ENCODE peak calls at places on chromosomes 7 and 10, in four cellular contexts. One of them, this sample, is unnamed.

GRCh38 chr10:3699896-3700295 is 85.1 kb downstream of the KLF6 start:
- DNase-seq in stomach: no peak
- DNase-seq in A549: no peak
- DNase-seq in sigmoid colon: no peak
- DNase-seq in this sample: no peak

GRCh38 chr10:97427571-97428179 is 1.7 kb downstream of the PGAM1 start:
- DNase-seq in stomach: peak; percentile 67
- DNase-seq in A549: no peak
- DNase-seq in sigmoid colon: no peak
- DNase-seq in this sample: no peak

GRCh38 chr7:141076377-141076776 is 2.5 kb downstream of the TMEM178B start:
- DNase-seq in stomach: no peak
- DNase-seq in A549: no peak
- DNase-seq in sigmoid colon: no peak
- DNase-seq in this sample: no peak

GRCh38 chr7:3436746-3437145 is 135.7 kb downstream of the SDK1 start:
- DNase-seq in stomach: no peak
- DNase-seq in A549: peak; percentile 29
- DNase-seq in sigmoid colon: no peak
- DNase-seq in this sample: no peak

GRCh38 chr10:17025444-17026295 is 103.9 kb downstream of the CUBN start:
- DNase-seq in stomach: no peak
- DNase-seq in A549: no peak
- DNase-seq in sigmoid colon: peak; percentile 72
- DNase-seq in this sample: no peak

GRCh38 chr7:33516634-33517033 is 387.3 kb downstream of the BBS9 start:
- DNase-seq in stomach: no peak
- DNase-seq in A549: no peak
- DNase-seq in sigmoid colon: no peak
- DNase-seq in this sample: no peak

GRCh38 chr10:6543431-6544005 is 36.6 kb downstream of the PRKCQ start:
- DNase-seq in stomach: no peak
- DNase-seq in A549: no peak
- DNase-seq in sigmoid colon: no peak
- DNase-seq in this sample: no peak

GRCh38 chr7:88586219-88586618 is 173.3 kb upstream of the ZNF804B start:
- DNase-seq in stomach: no peak
- DNase-seq in A549: no peak
- DNase-seq in sigmoid colon: no peak
- DNase-seq in this sample: no peak

GRCh38 chr7:64045301-64046040 is at the start of gene ZNF727:
- DNase-seq in stomach: no peak
- DNase-seq in A549: no peak
- DNase-seq in sigmoid colon: peak; percentile 71
- DNase-seq in this sample: peak; percentile 76

GRCh38 chr10:62852961-62853702 is 37.0 kb upstream of the EGR2 start:
- DNase-seq in stomach: no peak
- DNase-seq in A549: no peak
- DNase-seq in sigmoid colon: no peak
- DNase-seq in this sample: no peak

GRCh38 chr7:120402368-120402767 is 129.4 kb downstream of the KCND2 start:
- DNase-seq in stomach: no peak
- DNase-seq in A549: no peak
- DNase-seq in sigmoid colon: no peak
- DNase-seq in this sample: no peak

GRCh38 chr7:137135654-137136350 is 207.7 kb downstream of the PTN start:
- DNase-seq in stomach: no peak
- DNase-seq in A549: no peak
- DNase-seq in sigmoid colon: no peak
- DNase-seq in this sample: no peak

GRCh38 chr7:151936207-151936606 is 20.0 kb upstream of the GALNTL5 start:
- DNase-seq in stomach: no peak
- DNase-seq in A549: no peak
- DNase-seq in sigmoid colon: no peak
- DNase-seq in this sample: no peak

GRCh38 chr7:68783671-68784070 is 814.6 kb upstream of the AUTS2 start:
- DNase-seq in stomach: no peak
- DNase-seq in A549: peak; percentile 20
- DNase-seq in sigmoid colon: no peak
- DNase-seq in this sample: no peak

GRCh38 chr10:11570751-11571150 is 40.7 kb downstream of the USP6NL start:
- DNase-seq in stomach: no peak
- DNase-seq in A549: no peak
- DNase-seq in sigmoid colon: no peak
- DNase-seq in this sample: no peak

GRCh38 chr10:124701881-124702656 is 42.1 kb downstream of the FAM53B start:
- DNase-seq in stomach: no peak
- DNase-seq in A549: no peak
- DNase-seq in sigmoid colon: no peak
- DNase-seq in this sample: no peak

GRCh38 chr10:124701435-124701834 is 42.7 kb downstream of the FAM53B start:
- DNase-seq in stomach: peak; percentile 88
- DNase-seq in A549: no peak
- DNase-seq in sigmoid colon: peak; percentile 95
- DNase-seq in this sample: peak; percentile 84

GRCh38 chr10:124700293-124701037 is 43.7 kb downstream of the FAM53B start:
- DNase-seq in stomach: no peak
- DNase-seq in A549: no peak
- DNase-seq in sigmoid colon: no peak
- DNase-seq in this sample: no peak

GRCh38 chr10:124699471-124700292 is 44.5 kb downstream of the FAM53B start:
- DNase-seq in stomach: peak; percentile 73
- DNase-seq in A549: no peak
- DNase-seq in sigmoid colon: no peak
- DNase-seq in this sample: no peak

GRCh38 chr10:124701038-124701365 is 43.2 kb downstream of the FAM53B start:
- DNase-seq in stomach: no peak
- DNase-seq in A549: no peak
- DNase-seq in sigmoid colon: no peak
- DNase-seq in this sample: no peak
- H3K4me1 ChIP-seq in stomach: peaks cover 69% of the 10 kb centered on the region
- H3K4me1 ChIP-seq in A549: no peaks in the 10 kb centered on the region
- H3K4me1 ChIP-seq in sigmoid colon: peaks cover 96% of the 10 kb centered on the region
- H3K4me1 ChIP-seq in this sample: peaks cover 98% of the 10 kb centered on the region

DNA sequence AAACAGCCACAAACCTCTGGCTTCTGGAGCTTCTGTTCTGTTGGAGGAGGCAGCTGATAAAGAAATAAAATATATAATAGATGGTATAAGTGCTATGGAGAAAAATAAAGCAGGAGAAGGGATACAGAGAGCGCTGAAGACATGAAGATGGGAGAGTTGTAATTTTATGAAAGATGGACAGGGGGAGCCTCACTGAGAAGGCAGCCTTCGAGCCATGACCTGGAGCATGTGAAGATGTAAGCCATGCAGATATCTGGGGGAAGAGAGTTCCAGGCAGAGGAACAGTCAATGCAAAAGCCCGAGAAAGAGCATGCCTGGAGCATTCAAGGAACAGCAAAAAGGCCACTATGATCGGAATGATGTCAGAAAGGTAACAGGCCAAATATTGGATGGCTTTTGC is 187.5 kb downstream of the KIAA1217 start:
- DNase-seq in stomach: no peak
- DNase-seq in A549: no peak
- DNase-seq in sigmoid colon: no peak
- DNase-seq in this sample: no peak
- TF ChIP-seq CTCF in stomach: no peak
- TF ChIP-seq CTCF in A549: no peak
- TF ChIP-seq CTCF in sigmoid colon: no peak
- TF ChIP-seq CTCF in this sample: no peak

GRCh38 chr7:70710651-70711050 is 421.3 kb upstream of the GALNT17 start:
- DNase-seq in stomach: no peak
- DNase-seq in A549: no peak
- DNase-seq in sigmoid colon: no peak
- DNase-seq in this sample: no peak
- TF ChIP-seq EP300 in stomach: no peak
- TF ChIP-seq EP300 in A549: no peak
- TF ChIP-seq EP300 in sigmoid colon: no peak
- TF ChIP-seq EP300 in this sample: no peak

DNA sequence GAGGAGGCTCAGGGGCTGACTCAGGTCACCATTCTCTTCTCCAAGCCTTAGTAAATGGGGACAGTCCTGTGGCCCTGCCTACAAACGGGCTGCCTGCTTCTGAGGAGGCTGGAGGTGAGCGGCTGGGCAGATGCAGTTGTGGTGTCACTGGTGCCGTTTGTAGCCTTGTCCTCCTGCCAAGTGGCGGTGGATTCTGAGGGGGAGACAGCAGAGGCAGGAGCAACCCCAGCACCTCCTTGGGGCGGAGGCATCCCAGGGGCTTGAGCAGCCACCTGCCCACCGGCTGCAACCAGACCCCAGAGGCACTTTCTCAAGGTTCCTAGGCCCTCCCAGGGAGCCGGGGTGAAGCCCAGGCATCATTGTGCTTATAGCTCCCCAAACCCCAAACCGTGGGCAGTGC is 112.5 kb downstream of the ZMIZ1 start:
- DNase-seq in stomach: no peak
- DNase-seq in A549: no peak
- DNase-seq in sigmoid colon: no peak
- DNase-seq in this sample: no peak
- H3K4me1 ChIP-seq in stomach: peaks cover 85% of the 10 kb centered on the region
- H3K4me1 ChIP-seq in A549: peaks cover 100% of the 10 kb centered on the region
- H3K4me1 ChIP-seq in sigmoid colon: peaks cover 100% of the 10 kb centered on the region
- H3K4me1 ChIP-seq in this sample: peaks cover 100% of the 10 kb centered on the region

GRCh38 chr7:153537271-153537670 is 514.9 kb upstream of the DPP6 start:
- DNase-seq in stomach: no peak
- DNase-seq in A549: no peak
- DNase-seq in sigmoid colon: no peak
- DNase-seq in this sample: no peak

GRCh38 chr7:153530441-153530840 is 521.8 kb upstream of the DPP6 start:
- DNase-seq in stomach: no peak
- DNase-seq in A549: no peak
- DNase-seq in sigmoid colon: no peak
- DNase-seq in this sample: no peak

GRCh38 chr7:153529100-153529499 is 523.1 kb upstream of the DPP6 start:
- DNase-seq in stomach: no peak
- DNase-seq in A549: no peak
- DNase-seq in sigmoid colon: peak; percentile 62
- DNase-seq in this sample: no peak

GRCh38 chr7:153529651-153530165 is 522.5 kb upstream of the DPP6 start:
- DNase-seq in stomach: no peak
- DNase-seq in A549: no peak
- DNase-seq in sigmoid colon: no peak
- DNase-seq in this sample: no peak

GRCh38 chr7:153532321-153532720 is 519.9 kb upstream of the DPP6 start:
- DNase-seq in stomach: no peak
- DNase-seq in A549: no peak
- DNase-seq in sigmoid colon: no peak
- DNase-seq in this sample: no peak
- TF ChIP-seq CTCF in stomach: no peak
- TF ChIP-seq CTCF in A549: no peak
- TF ChIP-seq CTCF in sigmoid colon: no peak
- TF ChIP-seq CTCF in this sample: no peak

GRCh38 chr10:50580260-50580891 is 43.4 kb downstream of the SGMS1 start:
- DNase-seq in stomach: no peak
- DNase-seq in A549: no peak
- DNase-seq in sigmoid colon: no peak
- DNase-seq in this sample: no peak

GRCh38 chr10:50577681-50578350 is 45.9 kb downstream of the SGMS1 start:
- DNase-seq in stomach: peak; percentile 62
- DNase-seq in A549: no peak
- DNase-seq in sigmoid colon: no peak
- DNase-seq in this sample: no peak

GRCh38 chr10:50582061-50582460 is 41.7 kb downstream of the SGMS1 start:
- DNase-seq in stomach: no peak
- DNase-seq in A549: no peak
- DNase-seq in sigmoid colon: no peak
- DNase-seq in this sample: no peak

GRCh38 chr10:50578949-50579348 is 44.8 kb downstream of the SGMS1 start:
- DNase-seq in stomach: no peak
- DNase-seq in A549: no peak
- DNase-seq in sigmoid colon: no peak
- DNase-seq in this sample: no peak

GRCh38 chr10:50579491-50580259 is 44.1 kb downstream of the SGMS1 start:
- DNase-seq in stomach: no peak
- DNase-seq in A549: no peak
- DNase-seq in sigmoid colon: no peak
- DNase-seq in this sample: no peak
- TF ChIP-seq EP300 in stomach: no peak
- TF ChIP-seq EP300 in A549: no peak
- TF ChIP-seq EP300 in sigmoid colon: no peak
- TF ChIP-seq EP300 in this sample: no peak

GRCh38 chr7:104971290-104972071 is 42.5 kb upstream of the KMT2E start:
- DNase-seq in stomach: peak; percentile 61
- DNase-seq in A549: no peak
- DNase-seq in sigmoid colon: no peak
- DNase-seq in this sample: no peak

GRCh38 chr7:104972510-104972909 is 41.5 kb upstream of the KMT2E start:
- DNase-seq in stomach: no peak
- DNase-seq in A549: no peak
- DNase-seq in sigmoid colon: no peak
- DNase-seq in this sample: no peak

GRCh38 chr7:104976966-104977636 is 36.9 kb upstream of the KMT2E start:
- DNase-seq in stomach: no peak
- DNase-seq in A549: no peak
- DNase-seq in sigmoid colon: no peak
- DNase-seq in this sample: no peak

GRCh38 chr7:104973227-104973626 is 40.8 kb upstream of the KMT2E start:
- DNase-seq in stomach: no peak
- DNase-seq in A549: no peak
- DNase-seq in sigmoid colon: no peak
- DNase-seq in this sample: no peak

DNA sequence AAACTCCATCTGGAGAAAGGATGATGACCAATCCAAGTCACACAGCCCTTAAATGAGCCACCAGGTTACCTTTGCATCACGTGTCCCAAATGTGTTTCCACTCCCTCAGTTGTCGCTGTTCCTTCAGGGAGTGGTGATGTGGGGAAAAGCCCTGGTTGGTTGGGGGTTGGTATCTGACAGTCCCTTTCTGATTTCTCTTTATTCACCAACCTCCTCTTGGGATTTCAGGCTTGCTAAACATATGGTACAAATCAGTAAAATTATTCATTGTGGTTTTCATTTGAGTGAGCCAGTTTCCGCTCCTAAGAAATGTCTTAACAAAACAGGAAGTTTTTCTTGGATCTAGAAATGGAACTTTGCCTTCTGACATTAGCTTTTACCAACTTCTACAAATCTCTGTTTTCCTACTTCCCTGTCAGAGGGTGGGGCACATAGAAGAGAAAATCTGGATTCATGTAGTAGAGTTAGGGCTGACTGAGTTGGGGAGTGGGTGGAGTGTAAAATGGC is 40.0 kb upstream of the KMT2E start:
- DNase-seq in stomach: no peak
- DNase-seq in A549: no peak
- DNase-seq in sigmoid colon: no peak
- DNase-seq in this sample: no peak
- H3K4me1 ChIP-seq in stomach: peaks cover 32% of the 10 kb centered on the region
- H3K4me1 ChIP-seq in A549: no peaks in the 10 kb centered on the region
- H3K4me1 ChIP-seq in sigmoid colon: peaks cover 37% of the 10 kb centered on the region
- H3K4me1 ChIP-seq in this sample: peaks cover 38% of the 10 kb centered on the region

GRCh38 chr7:126792501-126792900 is 460.2 kb downstream of the GRM8 start:
- DNase-seq in stomach: no peak
- DNase-seq in A549: no peak
- DNase-seq in sigmoid colon: no peak
- DNase-seq in this sample: no peak

GRCh38 chr7:126791306-126791705 is 461.4 kb downstream of the GRM8 start:
- DNase-seq in stomach: no peak
- DNase-seq in A549: no peak
- DNase-seq in sigmoid colon: no peak
- DNase-seq in this sample: no peak

GRCh38 chr7:126790763-126791162 is 462.0 kb downstream of the GRM8 start:
- DNase-seq in stomach: no peak
- DNase-seq in A549: no peak
- DNase-seq in sigmoid colon: no peak
- DNase-seq in this sample: no peak
- TF ChIP-seq CTCF in stomach: no peak
- TF ChIP-seq CTCF in A549: no peak
- TF ChIP-seq CTCF in sigmoid colon: no peak
- TF ChIP-seq CTCF in this sample: no peak